ENCODE peak calls at places on chromosome 10, in nine cellular contexts. K, W, D, C, S, E, I, Q and H are unnamed samples.

GRCh38 chr10:117609095-117609821 is 66.7 kb downstream of the EMX2 start:
- DNase-seq in W (no peak), E (no peak), S (peak), Q (no peak), C (peak), I (no peak), K (no peak), D (peak), H (no peak)

GRCh38 chr10:29315814-29316213 is 26.9 kb downstream of the LYZL1 start:
- DNase-seq in Q (no peak), W (no peak), K (no peak), C (no peak), I (no peak), E (no peak), S (no peak), D (no peak), H (no peak)

GRCh38 chr10:80159166-80159888 is 26.8 kb downstream of the PLAC9 start:
- DNase-seq in I (no peak), K (no peak), E (no peak), D (no peak), Q (no peak), S (no peak), C (no peak), W (no peak), H (no peak)

GRCh38 chr10:130470973-130471372 is 334.8 kb downstream of the GLRX3 start:
- DNase-seq in E (peak), I (no peak), W (no peak), K (peak), C (no peak), S (no peak), Q (no peak), D (no peak), H (no peak)

GRCh38 chr10:93352638-93353383 is 129.3 kb downstream of the MYOF start:
- DNase-seq in E (no peak), Q (no peak), S (peak), D (peak), I (peak), C (peak), K (peak), W (peak), H (peak)

GRCh38 chr10:50361946-50362345 is 110.6 kb upstream of the ASAH2 start:
- DNase-seq in W (peak), C (no peak), D (no peak), Q (no peak), S (no peak), K (no peak), I (no peak), E (no peak), H (no peak)

GRCh38 chr10:132916421-132916841 is 25.9 kb downstream of the CFAP46 start:
- DNase-seq in I (peak), W (no peak), Q (no peak), K (no peak), D (no peak), S (no peak), C (no peak), E (no peak), H (no peak)

GRCh38 chr10:97903128-97904025 is 53.7 kb downstream of the GOLGA7B start:
- DNase-seq in S (no peak), D (no peak), I (no peak), K (no peak), C (no peak), Q (no peak), W (no peak), E (no peak), H (no peak)

GRCh38 chr10:100886946-100887345 is 25.8 kb upstream of the SLF2 start:
- DNase-seq in K (peak), E (peak), C (no peak), W (no peak), D (peak), I (no peak), S (no peak), Q (no peak), H (no peak)

GRCh38 chr10:16509996-16510395 is 11.7 kb downstream of the C1QL3 start:
- DNase-seq in S (peak), E (no peak), Q (no peak), K (no peak), I (no peak), W (no peak), C (no peak), D (no peak), H (no peak)

GRCh38 chr10:21292763-21293517 is 232.5 kb downstream of the SKIDA1 start:
- DNase-seq in W (no peak), Q (peak), E (peak), S (peak), D (peak), K (peak), I (peak), C (peak), H (no peak)

GRCh38 chr10:84166620-84167288 is 6.8 kb upstream of the GPR15LG start:
- DNase-seq in I (no peak), S (no peak), Q (no peak), C (no peak), K (peak), E (no peak), W (no peak), D (no peak), H (peak)

GRCh38 chr10:24396396-24396795 is 187.5 kb downstream of the KIAA1217 start:
- DNase-seq in W (no peak), S (no peak), C (no peak), Q (no peak), D (peak), K (no peak), E (no peak), I (no peak), H (no peak)

GRCh38 chr10:104317195-104318095 is 20.8 kb downstream of the ITPRIP start:
- DNase-seq in E (no peak), Q (no peak), K (no peak), S (peak), D (peak), I (no peak), C (no peak), W (peak), H (no peak)

GRCh38 chr10:71285180-71285545 is 33.9 kb upstream of the SLC29A3 start:
- DNase-seq in E (no peak), S (peak), I (peak), C (no peak), Q (peak), W (peak), K (peak), D (peak), H (peak)

GRCh38 chr10:5945203-5945534 is 32.2 kb downstream of the IL15RA start:
- DNase-seq in E (no peak), Q (no peak), I (no peak), C (no peak), D (no peak), W (no peak), S (no peak), K (no peak), H (no peak)

GRCh38 chr10:32337343-32337742 is 9.6 kb downstream of the EPC1 start:
- DNase-seq in S (peak), W (no peak), D (no peak), I (no peak), K (no peak), Q (no peak), C (no peak), E (no peak), H (no peak)

GRCh38 chr10:75655791-75656451 is 224.5 kb downstream of the LRMDA start:
- DNase-seq in K (no peak), I (no peak), W (no peak), S (no peak), D (peak), E (no peak), C (peak), Q (no peak), H (no peak)

GRCh38 chr10:18230794-18231193 is 90.6 kb downstream of the CACNB2 start:
- DNase-seq in K (no peak), W (no peak), D (peak), C (no peak), I (no peak), E (no peak), Q (no peak), S (peak), H (no peak)

GRCh38 chr10:48821692-48822091 is 117.9 kb downstream of the LRRC18 start:
- DNase-seq in I (no peak), W (no peak), C (no peak), S (no peak), D (no peak), E (peak), Q (no peak), K (no peak), H (no peak)

GRCh38 chr10:6146921-6147320 is 55.8 kb upstream of the PFKFB3 start:
- DNase-seq in K (no peak), D (no peak), C (no peak), W (no peak), E (no peak), I (no peak), Q (no peak), S (no peak), H (no peak)

GRCh38 chr10:121998462-121998861 is 9.5 kb downstream of the TACC2 start:
- DNase-seq in D (no peak), I (no peak), K (no peak), S (no peak), C (no peak), W (no peak), E (no peak), Q (no peak), H (no peak)

GRCh38 chr10:63157845-63158624 is 24.9 kb downstream of the NRBF2 start:
- DNase-seq in E (no peak), S (peak), K (peak), I (peak), C (peak), W (peak), D (peak), Q (no peak), H (peak)

GRCh38 chr10:124534231-124534798 is 72.7 kb downstream of the LHPP start:
- DNase-seq in I (peak), S (no peak), W (peak), E (no peak), D (peak), K (peak), Q (peak), C (no peak), H (peak)

GRCh38 chr10:125155101-125155500 is 5.3 kb downstream of the CTBP2 start:
- DNase-seq in Q (no peak), K (no peak), C (no peak), I (no peak), S (no peak), D (no peak), W (no peak), E (no peak), H (no peak)

GRCh38 chr10:122149138-122149606 is 121.9 kb upstream of the BTBD16 start:
- DNase-seq in S (peak), I (no peak), W (no peak), D (peak), Q (no peak), K (peak), C (peak), E (peak), H (no peak)

GRCh38 chr10:14878266-14879054 is at the start of gene SUV39H2:
- DNase-seq in D (peak), I (peak), Q (peak), E (peak), W (peak), K (peak), C (peak), S (peak), H (peak)
- TF ChIP-seq CTCF in D (peak), I (no peak), Q (no peak), E (no peak), W (no peak), K (no peak), C (no peak), S (peak), H (no peak)

GRCh38 chr10:12154516-12154915 is 25.0 kb downstream of the SEC61A2 start:
- DNase-seq in S (no peak), E (no peak), D (no peak), I (no peak), Q (no peak), C (no peak), K (no peak), W (no peak), H (no peak)
- TF ChIP-seq CTCF in S (no peak), E (no peak), D (no peak), I (no peak), Q (no peak), C (no peak), K (no peak), W (no peak), H (no peak)

DNA sequence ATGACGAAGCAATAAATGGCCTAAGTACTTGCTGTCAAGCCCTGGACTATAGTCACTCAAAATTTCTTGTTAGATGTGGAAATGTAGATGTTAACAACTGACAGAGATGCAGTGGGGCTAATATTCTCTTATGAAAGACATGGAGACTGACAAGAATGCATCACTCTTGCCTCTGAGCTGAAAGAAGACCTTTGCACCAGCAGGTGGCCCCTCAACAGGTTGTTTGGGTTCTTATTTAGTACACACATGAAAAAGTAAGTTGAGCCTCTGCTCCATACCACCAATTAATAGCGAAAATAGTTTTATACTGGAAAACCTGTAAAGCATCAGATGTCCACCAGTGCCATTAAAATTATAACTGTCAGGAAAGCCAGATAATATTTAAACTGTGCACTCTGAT is 26.2 kb upstream of the FAM13C start:
- DNase-seq in D (no peak), Q (no peak), E (no peak), S (no peak), K (peak), C (no peak), I (no peak), W (no peak), H (no peak)
- TF ChIP-seq CTCF in D (no peak), Q (no peak), E (no peak), S (no peak), K (peak), C (peak), I (no peak), W (no peak), H (no peak)

GRCh38 chr10:73998623-73999622 is 1.0 kb downstream of the VCL start:
- DNase-seq in D (peak), E (peak), Q (peak), W (peak), K (peak), S (peak), C (peak), I (peak), H (no peak)
- TF ChIP-seq CTCF in D (peak), E (no peak), Q (no peak), W (no peak), K (peak), S (peak), C (peak), I (peak), H (no peak)

GRCh38 chr10:95242581-95243317 is 48.1 kb downstream of the PDLIM1 start:
- DNase-seq in Q (no peak), I (peak), D (peak), K (peak), C (peak), E (no peak), W (peak), S (peak), H (no peak)
- TF ChIP-seq CTCF in Q (peak), I (peak), D (peak), K (peak), C (peak), E (peak), W (peak), S (peak), H (peak)

DNA sequence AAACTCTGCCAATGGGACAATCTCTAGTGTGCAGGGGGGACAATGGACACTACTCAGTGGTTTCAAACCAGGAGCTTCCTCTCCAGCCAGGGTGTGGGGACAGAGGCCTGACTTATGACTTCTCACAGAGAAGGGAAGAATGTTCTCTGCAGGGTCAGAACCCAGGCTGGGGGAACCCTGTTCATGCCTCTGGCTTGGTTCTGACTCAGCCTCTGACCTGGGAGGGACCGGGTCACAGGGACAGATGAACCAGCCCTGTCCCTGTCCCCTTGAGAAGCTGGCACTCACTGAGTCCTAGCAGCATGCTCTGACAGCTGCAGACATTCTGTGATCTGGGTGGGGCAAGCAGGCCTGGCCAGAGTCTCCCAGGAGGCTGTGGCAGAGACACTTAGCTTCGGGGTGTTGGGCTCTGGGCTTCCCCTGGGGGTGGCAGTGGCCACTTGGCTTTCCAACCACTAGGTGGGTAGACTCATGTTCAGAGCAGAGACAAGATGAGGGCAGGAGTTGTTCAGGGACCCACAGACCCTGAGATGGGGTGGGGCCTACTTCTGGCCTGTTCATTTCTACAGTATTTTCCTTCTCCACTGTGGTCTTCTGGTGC is 13.6 kb downstream of the TSPAN15 start:
- DNase-seq in S (no peak), K (no peak), E (no peak), W (no peak), C (no peak), Q (peak), D (no peak), I (no peak), H (peak)
- TF ChIP-seq CTCF in S (no peak), K (peak), E (no peak), W (no peak), C (no peak), Q (no peak), D (no peak), I (no peak), H (no peak)

GRCh38 chr10:72567884-72568283 is 58.0 kb downstream of the MICU1 start:
- DNase-seq in E (no peak), K (no peak), Q (no peak), S (no peak), C (peak), W (peak), D (peak), I (no peak), H (peak)
- TF ChIP-seq CTCF in E (no peak), K (peak), Q (peak), S (peak), C (peak), W (peak), D (peak), I (peak), H (peak)